ENCODE peak calls at places on chromosomes 12 and 14, in four cellular contexts. M is A549, F is GM12878, B is K562. Q is an unnamed sample.

GRCh38 chr14:33184587-33184986 is 245.9 kb downstream of the NPAS3 start:
- DNase-seq in F (no peak), M (no peak), B (peak), Q (no peak)

GRCh38 chr12:89493650-89494302 is 30.8 kb downstream of the GALNT4 start:
- DNase-seq in F (no peak), M (no peak), B (peak), Q (no peak)

GRCh38 chr14:81772391-81772790 is 238.7 kb upstream of the SEL1L start:
- DNase-seq in M (no peak), F (no peak), B (no peak), Q (no peak)

GRCh38 chr14:102375126-102375525 is 12.4 kb downstream of the TECPR2 start:
- DNase-seq in M (no peak), B (no peak), F (no peak), Q (no peak)

GRCh38 chr14:77917802-77918201 is 117.9 kb downstream of the ADCK1 start:
- DNase-seq in M (no peak), F (no peak), B (peak), Q (no peak)

GRCh38 chr14:22039938-22040780 is 366.5 kb upstream of the OR4E1 start:
- DNase-seq in B (no peak), F (no peak), M (peak), Q (no peak)

GRCh38 chr12:52308807-52309425 is 12.3 kb downstream of the KRT83 start:
- DNase-seq in F (no peak), B (no peak), M (no peak), Q (no peak)

GRCh38 chr14:100271247-100271939 is 32.4 kb downstream of the YY1 start:
- DNase-seq in F (no peak), M (no peak), B (peak), Q (no peak)

GRCh38 chr12:80937391-80938238 is at the start of gene LIN7A:
- DNase-seq in B (no peak), M (peak), F (no peak), Q (peak)

GRCh38 chr12:76621582-76622024 is 62.0 kb upstream of the OSBPL8 start:
- DNase-seq in F (peak), B (peak), M (peak), Q (peak)

GRCh38 chr14:104445832-104446381 is 133.7 kb upstream of the C14orf180 start:
- DNase-seq in M (no peak), B (no peak), F (no peak), Q (no peak)

GRCh38 chr14:22555573-22556011 is 33.4 kb downstream of the DAD1 start:
- DNase-seq in M (no peak), F (peak), B (no peak), Q (peak)

GRCh38 chr14:100147181-100147631 is 12.2 kb downstream of the DEGS2 start:
- DNase-seq in F (no peak), M (no peak), B (no peak), Q (no peak)

GRCh38 chr14:51298895-51299294 is 58.8 kb downstream of the TMX1 start:
- DNase-seq in M (no peak), F (no peak), B (no peak), Q (peak)

GRCh38 chr12:104941454-104941853 is 16.6 kb downstream of the SLC41A2 start:
- DNase-seq in F (no peak), B (no peak), M (no peak), Q (no peak)

GRCh38 chr14:94320243-94320642 is 2.9 kb downstream of the SERPINA6 start:
- DNase-seq in M (no peak), B (no peak), F (no peak), Q (no peak)

GRCh38 chr14:47619397-47619796 is 56.0 kb downstream of the MDGA2 start:
- DNase-seq in F (no peak), M (no peak), B (no peak), Q (no peak)

GRCh38 chr14:22898302-22898894 is 15.4 kb downstream of the REM2 start:
- DNase-seq in M (no peak), F (no peak), B (peak), Q (peak)

GRCh38 chr12:11819643-11820042 is 170.2 kb downstream of the ETV6 start:
- DNase-seq in F (no peak), B (no peak), M (no peak), Q (no peak)

GRCh38 chr12:132904718-132905328 is 17.4 kb upstream of the CHFR start:
- DNase-seq in M (no peak), B (peak), F (no peak), Q (no peak)

GRCh38 chr12:132907216-132907615 is 19.8 kb upstream of the CHFR start:
- DNase-seq in F (no peak), M (no peak), B (no peak), Q (no peak)

GRCh38 chr12:132909030-132909368 is 21.6 kb upstream of the CHFR start:
- DNase-seq in F (no peak), B (no peak), M (no peak), Q (no peak)

DNA sequence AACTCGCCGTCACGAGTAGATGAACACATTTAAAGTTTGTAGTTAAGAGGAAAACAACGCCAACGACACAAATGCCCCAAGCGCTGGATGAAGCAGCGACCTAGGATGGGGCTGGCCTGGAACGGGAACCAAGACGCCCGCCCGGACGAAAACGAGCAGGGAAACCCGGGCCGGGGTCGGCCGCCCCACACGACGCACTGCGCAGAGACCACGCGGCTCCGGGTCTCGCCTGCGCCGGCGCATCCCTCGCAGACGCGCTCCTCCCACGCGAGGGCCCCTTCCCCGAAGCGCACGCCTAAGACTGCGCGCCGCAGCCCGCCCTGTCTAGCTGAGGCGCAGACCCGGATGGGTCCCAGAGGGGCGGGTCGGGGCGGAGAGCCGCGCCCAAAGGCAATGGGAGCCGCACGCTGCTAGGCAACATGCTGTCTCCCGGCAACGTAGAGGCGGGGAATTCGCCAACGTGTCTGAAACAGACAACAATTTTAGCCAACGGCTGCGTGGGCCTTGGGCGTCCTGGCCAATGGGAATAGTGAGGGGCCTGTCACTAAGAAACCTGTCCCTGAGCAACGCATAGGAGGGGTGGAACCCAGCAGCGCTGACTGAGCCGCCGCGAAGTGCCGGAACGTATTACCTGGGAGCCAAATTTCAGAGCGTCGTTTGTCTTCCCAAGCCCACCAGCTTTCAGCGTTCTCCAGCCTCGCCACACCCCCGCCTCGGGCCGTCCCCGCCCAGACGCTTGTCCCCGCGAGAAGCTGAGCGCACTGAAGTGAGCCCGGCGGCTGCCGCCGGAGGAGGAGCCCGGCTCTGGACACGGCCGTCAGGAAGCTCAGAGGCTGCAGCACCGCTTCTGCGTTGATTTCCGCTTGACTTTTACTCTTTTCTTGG is 21.0 kb upstream of the CHFR start:
- DNase-seq in B (peak), F (peak), M (no peak), Q (peak)
- H3K4me3 ChIP-seq in B (peak), F (peak), M (no peak), Q (peak)

DNA sequence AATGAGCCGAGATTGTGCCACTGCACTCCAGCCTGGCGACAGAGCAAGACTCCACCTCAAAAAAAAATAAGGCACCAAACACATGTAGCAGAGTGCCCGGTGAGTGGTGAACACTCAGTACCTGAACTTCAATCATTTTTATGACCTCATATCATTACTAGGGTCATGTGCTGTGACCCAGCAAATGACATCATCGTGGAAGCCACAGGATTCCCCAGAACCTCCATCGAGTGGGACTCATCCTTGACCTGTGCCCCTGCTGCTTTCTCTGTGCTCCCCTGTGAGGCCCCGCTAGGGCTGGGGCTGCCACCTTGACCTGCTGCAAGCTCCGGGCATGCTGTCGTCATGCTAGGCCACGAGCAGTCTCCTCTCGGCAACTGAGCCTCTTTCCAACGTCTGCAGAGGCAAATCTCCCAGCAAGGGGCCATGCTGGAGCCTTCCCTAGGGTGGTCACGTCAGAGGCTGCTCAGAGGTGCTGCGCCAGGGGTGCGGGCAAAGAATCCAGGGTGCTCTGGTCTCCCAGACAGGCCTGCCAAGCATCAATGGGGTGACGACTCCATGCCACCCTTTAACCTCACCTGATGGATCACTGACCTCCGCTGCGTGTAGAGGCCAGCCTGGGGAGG is 18.5 kb downstream of the GLTP start:
- DNase-seq in B (no peak), M (no peak), F (no peak), Q (peak)
- TF ChIP-seq ELK1 in B (no peak), M (no peak), F (no peak), Q (no peak)

DNA sequence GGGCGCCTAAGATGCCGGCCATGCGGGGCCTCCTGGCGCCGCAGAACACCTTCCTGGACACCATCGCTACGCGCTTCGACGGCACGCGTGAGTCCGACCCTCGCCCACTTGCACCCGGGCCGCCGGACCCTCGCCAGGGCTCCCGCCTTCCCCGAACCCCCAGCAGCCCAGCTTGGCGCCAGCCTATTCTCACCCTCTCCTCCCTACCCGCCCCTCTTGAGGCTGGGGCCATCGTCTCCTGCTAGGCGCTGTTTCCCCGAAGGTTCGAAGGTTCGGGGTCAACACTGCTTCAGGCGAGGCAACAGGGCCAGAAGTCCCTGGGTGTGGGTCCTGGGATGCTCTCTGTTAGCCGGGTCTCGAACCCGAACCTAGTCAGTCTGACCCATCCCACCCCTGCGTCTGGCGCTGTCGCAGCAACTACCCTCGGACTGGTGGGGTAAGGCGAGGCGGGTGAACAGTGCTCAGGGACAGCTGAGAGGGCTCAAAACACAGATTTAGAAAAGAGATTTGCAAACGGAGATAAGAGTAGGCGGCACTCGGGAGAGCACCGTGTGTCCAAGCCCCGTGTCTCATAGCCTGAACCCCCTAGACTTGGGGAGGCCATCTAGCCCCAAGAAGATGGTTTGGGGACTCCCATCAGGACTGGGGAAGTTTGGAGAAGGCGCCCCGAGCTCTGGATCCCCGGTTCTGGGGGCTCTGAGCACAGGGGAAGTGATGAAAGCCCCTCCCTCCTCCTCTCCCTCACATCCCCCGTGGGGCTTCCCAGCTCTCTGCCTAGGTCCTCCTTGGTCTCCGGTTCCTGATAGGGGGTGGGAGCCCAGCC is 787 bp downstream of the KCNH3 start:
- DNase-seq in M (no peak), B (no peak), F (no peak), Q (no peak)
- H3K4me3 ChIP-seq in M (peak), B (no peak), F (no peak), Q (no peak)

GRCh38 chr14:70002589-70003240 is 123.5 kb downstream of the SMOC1 start:
- DNase-seq in B (no peak), M (no peak), F (no peak), Q (peak)

GRCh38 chr14:69996197-69996596 is 117.0 kb downstream of the SMOC1 start:
- DNase-seq in M (no peak), F (no peak), B (no peak), Q (peak)

GRCh38 chr14:69997849-69998248 is 118.6 kb downstream of the SMOC1 start:
- DNase-seq in B (no peak), F (no peak), M (peak), Q (peak)

GRCh38 chr14:70000601-70001000 is 121.4 kb downstream of the SMOC1 start:
- DNase-seq in M (no peak), F (no peak), B (no peak), Q (peak)

DNA sequence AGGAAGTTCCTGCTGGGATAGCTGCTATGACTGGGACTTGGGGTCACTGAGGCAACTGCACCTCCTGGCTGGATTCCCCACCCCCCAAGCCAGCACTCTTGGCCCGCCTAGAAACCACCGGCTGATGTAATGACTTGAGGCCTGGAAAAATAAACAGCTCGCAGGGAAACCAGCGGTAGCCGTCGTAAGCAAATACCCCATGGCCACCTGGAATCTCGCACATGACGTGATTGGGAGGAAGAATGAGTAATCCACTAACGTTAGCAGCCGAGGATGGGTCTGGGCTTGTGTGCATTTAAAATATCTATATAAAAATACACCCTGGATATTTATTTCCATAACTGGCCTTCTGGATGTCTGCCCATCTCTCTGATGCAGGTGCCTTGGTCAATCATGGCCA is 120.0 kb downstream of the SMOC1 start:
- DNase-seq in F (no peak), M (peak), B (no peak), Q (peak)
- TF ChIP-seq ELK1 in F (no peak), M (no peak), B (no peak), Q (no peak)

DNA sequence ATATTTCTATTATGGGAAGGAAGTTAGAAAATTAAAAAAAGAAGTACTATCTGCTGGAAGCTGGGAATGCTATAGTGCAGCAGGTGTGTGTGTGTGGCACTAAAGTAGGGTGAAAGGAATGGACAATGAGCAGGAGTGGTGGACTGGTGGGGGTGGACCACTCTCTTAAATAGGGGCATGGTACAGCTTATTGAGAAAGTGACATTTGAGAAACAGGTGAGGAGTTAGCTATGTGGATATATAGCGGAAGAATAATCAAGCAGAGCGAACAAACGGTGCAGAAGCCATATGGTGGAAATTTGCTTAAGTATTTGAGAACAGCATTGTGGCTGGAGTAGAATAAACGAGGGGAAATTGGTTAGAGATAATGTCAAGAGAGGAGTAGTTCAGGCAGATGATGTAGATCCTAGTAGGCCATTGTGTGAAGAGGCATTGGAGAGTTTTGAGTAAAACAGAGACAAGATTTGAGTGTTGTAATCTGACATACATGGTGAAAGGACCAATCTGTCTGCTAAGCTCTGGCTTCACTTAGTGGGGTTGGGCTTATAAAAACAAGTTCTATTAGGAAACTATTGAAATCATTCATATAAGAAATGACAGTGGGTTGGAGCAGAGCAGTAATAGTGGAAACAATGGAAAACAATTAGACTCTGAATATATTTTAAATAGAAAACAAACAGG is 149.2 kb upstream of the SYT10 start:
- DNase-seq in B (peak), F (no peak), M (no peak), Q (no peak)
- H3K4me3 ChIP-seq in B (peak), F (no peak), M (no peak), Q (no peak)